ENCODE peak calls at places on chromosomes 7 and 10, in five cellular contexts. One of them, this sample, is unnamed.

GRCh38 chr7:104174798-104175197 is 33.0 kb downstream of the ORC5 start:
- DNase-seq in heart left ventricle: no peak
- DNase-seq in fibroblast of mammary gland: no peak
- DNase-seq in retinal pigment epithelial cell: no peak
- DNase-seq in upper lobe of right lung: no peak
- DNase-seq in this sample: no peak

GRCh38 chr10:84291389-84291788 is 37.0 kb upstream of the CCSER2 start:
- DNase-seq in upper lobe of right lung: no peak
- DNase-seq in retinal pigment epithelial cell: no peak
- DNase-seq in heart left ventricle: no peak
- DNase-seq in fibroblast of mammary gland: peak
- DNase-seq in this sample: no peak

GRCh38 chr7:4302203-4302905 is 379.7 kb upstream of the FOXK1 start:
- DNase-seq in fibroblast of mammary gland: no peak
- DNase-seq in retinal pigment epithelial cell: no peak
- DNase-seq in upper lobe of right lung: no peak
- DNase-seq in heart left ventricle: no peak
- DNase-seq in this sample: no peak

GRCh38 chr10:24428410-24428782 is 219.5 kb downstream of the KIAA1217 start:
- DNase-seq in fibroblast of mammary gland: peak
- DNase-seq in retinal pigment epithelial cell: no peak
- DNase-seq in upper lobe of right lung: no peak
- DNase-seq in heart left ventricle: no peak
- DNase-seq in this sample: no peak

GRCh38 chr7:132881317-132881716 is 200.6 kb downstream of the CHCHD3 start:
- DNase-seq in upper lobe of right lung: no peak
- DNase-seq in retinal pigment epithelial cell: no peak
- DNase-seq in heart left ventricle: no peak
- DNase-seq in fibroblast of mammary gland: no peak
- DNase-seq in this sample: no peak

GRCh38 chr10:66151346-66151745 is 774.5 kb upstream of the LRRTM3 start:
- DNase-seq in retinal pigment epithelial cell: no peak
- DNase-seq in upper lobe of right lung: no peak
- DNase-seq in fibroblast of mammary gland: peak
- DNase-seq in heart left ventricle: no peak
- DNase-seq in this sample: no peak

GRCh38 chr7:145481985-145482384 is 634.6 kb upstream of the CNTNAP2 start:
- DNase-seq in fibroblast of mammary gland: no peak
- DNase-seq in upper lobe of right lung: no peak
- DNase-seq in heart left ventricle: no peak
- DNase-seq in retinal pigment epithelial cell: no peak
- DNase-seq in this sample: no peak

GRCh38 chr7:105911961-105912575 is 35.7 kb upstream of the ATXN7L1 start:
- DNase-seq in retinal pigment epithelial cell: no peak
- DNase-seq in heart left ventricle: no peak
- DNase-seq in upper lobe of right lung: no peak
- DNase-seq in fibroblast of mammary gland: peak
- DNase-seq in this sample: no peak

GRCh38 chr7:128740996-128741395 is 1.8 kb downstream of the CALU start:
- DNase-seq in upper lobe of right lung: no peak
- DNase-seq in heart left ventricle: peak
- DNase-seq in retinal pigment epithelial cell: peak
- DNase-seq in fibroblast of mammary gland: peak
- DNase-seq in this sample: no peak

GRCh38 chr7:26958834-26959233 is 94.4 kb upstream of the SKAP2 start:
- DNase-seq in fibroblast of mammary gland: peak
- DNase-seq in heart left ventricle: no peak
- DNase-seq in upper lobe of right lung: no peak
- DNase-seq in retinal pigment epithelial cell: no peak
- DNase-seq in this sample: no peak

GRCh38 chr7:142855756-142856564 is 1.1 kb downstream of the EPHB6 start:
- DNase-seq in retinal pigment epithelial cell: no peak
- DNase-seq in heart left ventricle: peak
- DNase-seq in upper lobe of right lung: peak
- DNase-seq in fibroblast of mammary gland: peak
- DNase-seq in this sample: peak

GRCh38 chr10:57716884-57717283 is 550.8 kb downstream of the IPMK start:
- DNase-seq in fibroblast of mammary gland: peak
- DNase-seq in upper lobe of right lung: no peak
- DNase-seq in heart left ventricle: no peak
- DNase-seq in retinal pigment epithelial cell: no peak
- DNase-seq in this sample: no peak

GRCh38 chr10:30562787-30563186 is 66.8 kb downstream of the LYZL2 start:
- DNase-seq in heart left ventricle: no peak
- DNase-seq in fibroblast of mammary gland: peak
- DNase-seq in upper lobe of right lung: no peak
- DNase-seq in retinal pigment epithelial cell: no peak
- DNase-seq in this sample: no peak

GRCh38 chr10:99658622-99659030 is 683 bp upstream of the ENTPD7 start:
- DNase-seq in heart left ventricle: peak
- DNase-seq in upper lobe of right lung: peak
- DNase-seq in retinal pigment epithelial cell: no peak
- DNase-seq in fibroblast of mammary gland: peak
- DNase-seq in this sample: no peak

GRCh38 chr10:99660662-99661369 is 1.5 kb downstream of the ENTPD7 start:
- DNase-seq in upper lobe of right lung: no peak
- DNase-seq in fibroblast of mammary gland: no peak
- DNase-seq in heart left ventricle: no peak
- DNase-seq in retinal pigment epithelial cell: no peak
- DNase-seq in this sample: no peak

GRCh38 chr10:99661370-99661749 is 2.1 kb downstream of the ENTPD7 start:
- DNase-seq in fibroblast of mammary gland: peak
- DNase-seq in heart left ventricle: no peak
- DNase-seq in retinal pigment epithelial cell: no peak
- DNase-seq in upper lobe of right lung: no peak
- DNase-seq in this sample: no peak

GRCh38 chr10:99659868-99660366 is 608 bp downstream of the ENTPD7 start:
- DNase-seq in fibroblast of mammary gland: no peak
- DNase-seq in upper lobe of right lung: no peak
- DNase-seq in retinal pigment epithelial cell: no peak
- DNase-seq in heart left ventricle: no peak
- DNase-seq in this sample: no peak

GRCh38 chr10:99659031-99659867 is at the start of gene ENTPD7:
- DNase-seq in upper lobe of right lung: peak
- DNase-seq in heart left ventricle: peak
- DNase-seq in retinal pigment epithelial cell: peak
- DNase-seq in fibroblast of mammary gland: peak
- DNase-seq in this sample: peak
- TF ChIP-seq CTCF in upper lobe of right lung: peak
- TF ChIP-seq CTCF in heart left ventricle: peak
- TF ChIP-seq CTCF in retinal pigment epithelial cell: no peak
- TF ChIP-seq CTCF in fibroblast of mammary gland: no peak
- TF ChIP-seq CTCF in this sample: no peak

GRCh38 chr7:36977878-36978277 is 253.6 kb upstream of the AOAH start:
- DNase-seq in upper lobe of right lung: no peak
- DNase-seq in heart left ventricle: no peak
- DNase-seq in retinal pigment epithelial cell: no peak
- DNase-seq in fibroblast of mammary gland: no peak
- DNase-seq in this sample: no peak
- TF ChIP-seq CTCF in upper lobe of right lung: no peak
- TF ChIP-seq CTCF in heart left ventricle: no peak
- TF ChIP-seq CTCF in retinal pigment epithelial cell: no peak
- TF ChIP-seq CTCF in fibroblast of mammary gland: no peak
- TF ChIP-seq CTCF in this sample: no peak

GRCh38 chr7:121605297-121605640 is 209.2 kb upstream of the FAM3C start:
- DNase-seq in heart left ventricle: no peak
- DNase-seq in fibroblast of mammary gland: peak
- DNase-seq in retinal pigment epithelial cell: peak
- DNase-seq in upper lobe of right lung: no peak
- DNase-seq in this sample: no peak
- TF ChIP-seq CTCF in heart left ventricle: peak
- TF ChIP-seq CTCF in fibroblast of mammary gland: peak
- TF ChIP-seq CTCF in retinal pigment epithelial cell: peak
- TF ChIP-seq CTCF in upper lobe of right lung: no peak
- TF ChIP-seq CTCF in this sample: no peak

DNA sequence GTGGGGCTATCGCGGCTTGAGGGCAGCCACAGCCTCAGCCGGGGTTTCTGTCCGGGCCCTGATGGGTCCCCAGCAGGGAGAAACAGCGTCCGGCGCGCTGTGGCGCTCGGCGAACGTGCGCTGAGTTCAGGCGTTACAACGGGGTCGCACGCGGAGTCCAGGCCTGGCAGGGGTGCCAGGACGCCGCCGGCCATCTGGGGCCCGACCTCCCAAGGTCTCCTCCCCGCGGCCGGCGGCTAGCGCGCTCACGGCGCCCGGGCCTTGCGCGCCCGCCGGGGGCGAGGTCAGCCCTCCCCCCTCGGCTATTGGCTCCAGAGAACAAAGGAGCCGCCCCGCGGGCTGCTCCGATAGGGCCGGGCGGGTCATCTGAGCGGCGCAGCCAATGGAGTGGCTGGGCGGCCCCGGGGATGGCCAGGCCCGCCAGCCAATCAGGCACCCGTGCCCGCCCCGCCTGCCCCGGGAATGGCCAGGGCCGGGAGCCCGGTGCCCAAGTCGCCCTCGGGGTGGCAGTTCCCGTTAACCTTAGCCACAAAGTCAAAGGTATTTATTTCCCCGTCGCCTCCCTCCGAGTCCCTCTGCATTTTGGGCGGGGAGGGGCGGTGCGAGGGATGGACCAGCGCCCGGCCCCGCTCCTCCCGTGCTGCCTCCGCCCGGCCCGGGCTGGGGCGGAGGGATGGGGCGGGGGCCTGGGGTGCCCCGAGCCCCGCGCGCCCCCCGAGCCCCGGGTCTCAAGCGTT is at the start of gene ZNF775:
- DNase-seq in heart left ventricle: peak
- DNase-seq in upper lobe of right lung: peak
- DNase-seq in fibroblast of mammary gland: peak
- DNase-seq in retinal pigment epithelial cell: peak
- DNase-seq in this sample: peak
- TF ChIP-seq CTCF in heart left ventricle: no peak
- TF ChIP-seq CTCF in upper lobe of right lung: no peak
- TF ChIP-seq CTCF in fibroblast of mammary gland: no peak
- TF ChIP-seq CTCF in retinal pigment epithelial cell: no peak
- TF ChIP-seq CTCF in this sample: no peak

DNA sequence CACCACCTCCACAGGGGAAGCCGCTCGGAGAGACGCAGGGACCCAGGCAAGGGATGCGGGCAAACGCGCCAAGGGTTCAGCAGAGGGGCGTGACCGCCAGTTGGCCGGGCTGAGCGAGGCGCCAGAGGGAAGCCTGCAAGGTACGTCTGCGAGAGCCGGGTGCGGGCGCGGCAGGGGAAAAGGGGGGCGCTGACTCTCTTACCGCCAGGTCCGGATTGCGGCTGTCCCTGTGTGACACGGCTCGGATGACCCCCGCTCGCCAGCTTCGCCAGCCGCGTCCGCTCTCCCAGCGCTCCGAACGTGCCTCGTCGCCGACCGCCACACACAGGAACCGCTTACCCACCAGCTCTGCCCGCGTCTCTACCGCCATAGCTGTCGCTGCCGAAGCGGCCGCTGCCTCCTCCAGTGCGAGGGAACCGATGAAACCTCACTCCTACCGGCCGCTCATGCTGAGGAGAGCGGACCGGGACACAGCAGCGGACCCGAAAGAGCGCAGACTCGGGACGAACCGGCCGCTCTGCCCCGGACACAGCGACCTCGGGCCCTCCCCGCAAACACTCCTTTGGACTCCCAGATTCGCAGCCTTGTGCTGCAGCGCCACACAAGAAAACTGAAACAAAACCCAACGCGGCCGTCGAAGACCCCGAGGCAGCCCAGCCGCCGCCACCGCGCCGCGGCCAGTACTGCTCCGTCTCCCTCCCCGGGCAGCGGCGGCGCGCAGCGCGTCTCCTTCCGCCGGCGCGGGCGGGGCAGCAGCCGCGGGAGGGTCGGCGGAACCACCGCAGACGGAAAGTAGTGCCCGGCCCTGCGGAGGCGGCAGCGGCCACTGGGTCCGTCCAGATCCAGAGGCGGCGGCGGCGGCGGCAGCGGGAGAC is at the start of gene JMJD1C:
- DNase-seq in retinal pigment epithelial cell: no peak
- DNase-seq in upper lobe of right lung: peak
- DNase-seq in fibroblast of mammary gland: peak
- DNase-seq in heart left ventricle: peak
- DNase-seq in this sample: peak
- TF ChIP-seq CTCF in retinal pigment epithelial cell: no peak
- TF ChIP-seq CTCF in upper lobe of right lung: no peak
- TF ChIP-seq CTCF in fibroblast of mammary gland: no peak
- TF ChIP-seq CTCF in heart left ventricle: no peak
- TF ChIP-seq CTCF in this sample: no peak

GRCh38 chr7:64887756-64888508 is 15.1 kb upstream of the ZNF273 start:
- DNase-seq in fibroblast of mammary gland: no peak
- DNase-seq in retinal pigment epithelial cell: no peak
- DNase-seq in heart left ventricle: no peak
- DNase-seq in upper lobe of right lung: peak
- DNase-seq in this sample: peak
- TF ChIP-seq CTCF in fibroblast of mammary gland: peak
- TF ChIP-seq CTCF in retinal pigment epithelial cell: peak
- TF ChIP-seq CTCF in heart left ventricle: peak
- TF ChIP-seq CTCF in upper lobe of right lung: peak
- TF ChIP-seq CTCF in this sample: no peak

This sample was measured in coronary artery.